ENCODE peak calls at places on chromosome 12, in nine cellular contexts. G is astrocyte of the cerebellum, E is gastrocnemius medialis, D is HCT116, Q is BE2C, S is pancreas, F is cardiac fibroblast, I is HL-60, P is AG10803. T is an unnamed sample.

GRCh38 chr12:50192908-50193307 is 25.7 kb upstream of the CERS5 start:
- DNase-seq in G (no peak), E (no peak), D (no peak), Q (no peak), S (no peak), F (peak; percentile 55), I (no peak), P (peak; percentile 63), T (no peak)

GRCh38 chr12:120784804-120785203 is 59.2 kb downstream of the ACADS start:
- DNase-seq in G (no peak), E (no peak), D (no peak), Q (no peak), S (no peak), F (no peak), I (no peak), P (no peak), T (no peak)

GRCh38 chr12:24360907-24361306 is 411.4 kb upstream of the SOX5 start:
- DNase-seq in G (peak; percentile 8), E (no peak), D (no peak), Q (no peak), S (no peak), F (no peak), I (no peak), P (no peak), T (no peak)

GRCh38 chr12:124715121-124715990 is 147.9 kb upstream of the NCOR2 start:
- DNase-seq in G (no peak), E (no peak), D (no peak), Q (no peak), S (no peak), F (no peak), I (no peak), P (peak; percentile 31), T (no peak)

GRCh38 chr12:94644622-94645021 is 5.7 kb downstream of the TMCC3 start:
- DNase-seq in G (no peak), E (peak; percentile 83), D (no peak), Q (no peak), S (no peak), F (peak; percentile 62), I (no peak), P (peak; percentile 22), T (peak; percentile 20)

GRCh38 chr12:50192241-50192640 is 25.1 kb upstream of the CERS5 start:
- DNase-seq in G (no peak), E (no peak), D (no peak), Q (no peak), S (no peak), F (no peak), I (no peak), P (no peak), T (no peak)

GRCh38 chr12:15122349-15122748 is 98.9 kb downstream of the RERG start:
- DNase-seq in G (no peak), E (no peak), D (no peak), Q (no peak), S (no peak), F (no peak), I (no peak), P (no peak), T (no peak)

GRCh38 chr12:122850048-122850445 is 14.8 kb downstream of the HIP1R start:
- DNase-seq in G (no peak), E (no peak), D (no peak), Q (no peak), S (peak; percentile 17), F (no peak), I (no peak), P (no peak), T (no peak)

GRCh38 chr12:49288412-49288853 is 6.5 kb upstream of the PRPH start:
- DNase-seq in G (peak; percentile 34), E (no peak), D (peak; percentile 46), Q (peak; percentile 60), S (peak; percentile 49), F (peak; percentile 66), I (peak; percentile 61), P (peak; percentile 42), T (no peak)

GRCh38 chr12:98644433-98644711 is 216 bp downstream of the IKBIP start:
- DNase-seq in G (no peak), E (no peak), D (peak; percentile 27), Q (peak; percentile 70), S (no peak), F (no peak), I (no peak), P (no peak), T (peak; percentile 14)

GRCh38 chr12:114668151-114668891 is 15.7 kb downstream of the TBX3 start:
- DNase-seq in G (no peak), E (peak; percentile 63), D (peak; percentile 61), Q (peak; percentile 91), S (peak; percentile 73), F (peak; percentile 78), I (peak; percentile 49), P (peak; percentile 79), T (peak; percentile 79)

GRCh38 chr12:115922952-115923564 is 354.4 kb downstream of the MED13L start:
- DNase-seq in G (no peak), E (no peak), D (no peak), Q (no peak), S (no peak), F (peak; percentile 12), I (peak; percentile 28), P (no peak), T (no peak)

GRCh38 chr12:16604853-16605252 is 1.1 kb downstream of the LMO3 start:
- DNase-seq in G (no peak), E (no peak), D (no peak), Q (peak; percentile 28), S (no peak), F (no peak), I (no peak), P (no peak), T (no peak)

GRCh38 chr12:124497658-124498057 is 69.8 kb downstream of the NCOR2 start:
- DNase-seq in G (no peak), E (peak; percentile 58), D (no peak), Q (no peak), S (peak; percentile 75), F (peak; percentile 83), I (peak; percentile 16), P (peak; percentile 89), T (no peak)

GRCh38 chr12:48750215-48750614 is 33.7 kb upstream of the CCNT1 start:
- DNase-seq in G (no peak), E (no peak), D (no peak), Q (no peak), S (no peak), F (no peak), I (no peak), P (peak; percentile 18), T (no peak)

GRCh38 chr12:27462851-27463250 is 16.3 kb downstream of the SMCO2 start:
- DNase-seq in G (no peak), E (no peak), D (no peak), Q (no peak), S (no peak), F (peak; percentile 25), I (no peak), P (no peak), T (no peak)

GRCh38 chr12:127501916-127502315 is 765.1 kb upstream of the TMEM132C start:
- DNase-seq in G (no peak), E (no peak), D (no peak), Q (no peak), S (no peak), F (no peak), I (no peak), P (no peak), T (no peak)

GRCh38 chr12:127494961-127495915 is 771.7 kb upstream of the TMEM132C start:
- DNase-seq in G (no peak), E (no peak), D (no peak), Q (no peak), S (no peak), F (no peak), I (no peak), P (no peak), T (no peak)

GRCh38 chr12:127500513-127500912 is 766.5 kb upstream of the TMEM132C start:
- DNase-seq in G (no peak), E (no peak), D (no peak), Q (no peak), S (no peak), F (no peak), I (no peak), P (no peak), T (no peak)

GRCh38 chr12:127496255-127496654 is 770.7 kb upstream of the TMEM132C start:
- DNase-seq in G (no peak), E (no peak), D (no peak), Q (no peak), S (no peak), F (no peak), I (no peak), P (no peak), T (no peak)
- TF ChIP-seq CTCF in G (no peak), E (no peak), D (no peak), Q (no peak), S (no peak), F (no peak), I (no peak), P (no peak), T (no peak)

GRCh38 chr12:52667509-52667908 is 12.7 kb downstream of the KRT1 start:
- DNase-seq in G (no peak), E (no peak), D (no peak), Q (no peak), S (no peak), F (no peak), I (no peak), P (no peak), T (no peak)
- TF ChIP-seq CTCF in G (no peak), E (no peak), D (peak; percentile 60), Q (peak; percentile 20), S (no peak), F (peak; percentile 22), I (no peak), P (peak; percentile 36), T (peak; percentile 5)

DNA sequence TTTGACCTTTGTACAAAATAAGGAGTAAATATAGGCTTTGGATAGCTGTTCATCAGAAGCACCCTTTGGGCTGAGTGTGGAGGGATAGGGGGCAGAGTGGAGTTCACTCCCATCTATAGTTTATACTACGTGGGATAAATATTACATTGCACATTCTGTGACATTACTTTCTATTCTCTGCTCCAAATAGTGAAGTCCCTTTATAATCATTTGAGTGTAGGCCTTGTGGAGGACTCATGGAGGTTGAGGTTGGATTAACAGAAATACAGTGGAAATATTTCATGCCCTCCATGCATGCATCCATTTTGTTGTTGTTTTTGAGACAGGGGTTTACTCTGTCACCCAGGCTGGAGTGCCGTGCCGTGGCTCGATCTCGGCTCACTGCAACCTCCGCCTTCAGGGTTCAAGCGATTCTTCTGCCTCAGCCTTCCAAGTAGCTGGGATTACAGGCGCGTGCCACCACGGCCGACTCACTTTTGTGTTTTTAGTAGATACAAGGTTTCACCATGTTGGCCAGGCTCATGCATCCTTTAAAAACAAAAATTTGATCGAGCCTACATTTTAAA is 1.4 kb downstream of the CHPT1 start:
- DNase-seq in G (no peak), E (no peak), D (no peak), Q (peak; percentile 14), S (no peak), F (peak; percentile 12), I (peak; percentile 21), P (no peak), T (no peak)
- TF ChIP-seq CTCF in G (peak; percentile 51), E (no peak), D (no peak), Q (peak; percentile 44), S (no peak), F (peak; percentile 20), I (no peak), P (peak; percentile 44), T (peak; percentile 28)

DNA sequence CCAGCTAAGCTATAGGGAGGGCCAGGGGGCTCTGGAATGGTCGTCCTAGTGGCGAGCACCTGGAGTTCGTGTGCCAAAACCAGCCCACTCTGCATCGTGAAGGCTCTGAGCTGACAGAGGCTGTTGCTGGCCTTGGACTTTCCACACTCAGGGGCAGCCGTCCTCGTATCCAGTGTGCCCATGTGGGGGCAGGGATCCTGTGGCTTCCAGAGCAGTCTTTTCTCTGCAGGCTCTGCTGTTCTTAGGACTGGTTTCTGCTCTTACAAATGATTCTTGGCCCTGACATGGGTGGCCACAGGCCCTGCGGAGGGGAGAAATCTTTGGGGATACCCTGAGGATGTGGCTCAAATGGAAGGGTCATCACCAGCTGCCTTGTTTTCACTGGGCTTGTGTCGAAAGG is 177.4 kb upstream of the FKBP4 start:
- DNase-seq in G (no peak), E (no peak), D (no peak), Q (no peak), S (no peak), F (no peak), I (no peak), P (no peak), T (no peak)
- TF ChIP-seq CTCF in G (no peak), E (no peak), D (no peak), Q (no peak), S (no peak), F (no peak), I (no peak), P (no peak), T (no peak)